ENCODE peak calls at places on chromosomes 3 and 15, in nine cellular contexts. Z, U, Y, A, K, P, V, Q and J are unnamed samples.

GRCh38 chr3:89380006-89380405 is 272.6 kb downstream of the EPHA3 start:
- DNase-seq in V (peak; percentile 1), Y (no peak), K (no peak), U (no peak), A (no peak), P (no peak), Q (no peak), Z (no peak), J (no peak)

GRCh38 chr15:66939451-66940023 is 125.9 kb upstream of the SMAD3 start:
- DNase-seq in Z (no peak), V (no peak), Q (no peak), Y (peak; percentile 52), P (peak; percentile 12), K (no peak), A (no peak), U (no peak), J (no peak)

GRCh38 chr15:41928637-41929620 is 35.1 kb upstream of the SPTBN5 start:
- DNase-seq in P (peak; percentile 66), Z (no peak), Q (peak; percentile 52), K (peak; percentile 34), U (peak; percentile 49), Y (no peak), A (peak; percentile 63), V (peak; percentile 38), J (peak; percentile 74)

GRCh38 chr3:55544219-55544618 is 57.1 kb upstream of the WNT5A start:
- DNase-seq in K (no peak), Z (no peak), U (no peak), Q (no peak), Y (no peak), V (no peak), P (no peak), A (no peak), J (no peak)

GRCh38 chr3:157067114-157067513 is 92.8 kb downstream of the CCNL1 start:
- DNase-seq in U (no peak), K (no peak), Q (no peak), Y (no peak), V (no peak), Z (no peak), P (no peak), A (no peak), J (no peak)

GRCh38 chr3:114525278-114525677 is 231.4 kb downstream of the TIGIT start:
- DNase-seq in Q (no peak), K (no peak), Y (no peak), P (no peak), U (no peak), V (no peak), Z (no peak), A (no peak), J (no peak)

GRCh38 chr15:90425726-90426346 is 37.8 kb downstream of the IQGAP1 start:
- DNase-seq in Y (no peak), P (no peak), U (no peak), Z (no peak), V (peak; percentile 20), K (no peak), A (no peak), Q (no peak), J (no peak)

GRCh38 chr3:45746974-45747622 is 49.2 kb downstream of the SLC6A20 start:
- DNase-seq in V (no peak), U (no peak), Z (no peak), Q (no peak), K (no peak), A (no peak), P (no peak), Y (no peak), J (no peak)

GRCh38 chr15:99324082-99324620 is 72.9 kb downstream of the LRRC28 start:
- DNase-seq in P (peak; percentile 36), K (no peak), U (peak; percentile 23), V (peak; percentile 76), Z (no peak), Y (no peak), A (no peak), Q (peak; percentile 43), J (no peak)

GRCh38 chr3:25621087-25621486 is 43.6 kb downstream of the TOP2B start:
- DNase-seq in Y (no peak), K (no peak), V (no peak), P (no peak), U (no peak), Q (no peak), Z (no peak), A (no peak), J (no peak)

GRCh38 chr3:8900065-8900464 is 63.2 kb downstream of the RAD18 start:
- DNase-seq in Y (no peak), P (no peak), U (no peak), Q (no peak), K (no peak), Z (no peak), A (no peak), V (peak; percentile 42), J (no peak)

GRCh38 chr3:184099806-184100686 is 3.2 kb downstream of the HTR3E start:
- DNase-seq in P (no peak), V (no peak), U (no peak), Z (no peak), Y (no peak), K (no peak), A (no peak), Q (no peak), J (no peak)

GRCh38 chr3:10992017-10992945 is at the start of gene SLC6A1:
- DNase-seq in K (no peak), U (peak; percentile 38), Q (no peak), Z (peak; percentile 49), V (no peak), P (no peak), Y (no peak), A (no peak), J (no peak)

GRCh38 chr3:85808750-85809149 is 850.0 kb downstream of the CADM2 start:
- DNase-seq in P (no peak), U (no peak), Y (no peak), Z (no peak), K (no peak), V (no peak), A (no peak), Q (no peak), J (no peak)

GRCh38 chr3:10292505-10293419 is at the start of gene GHRL:
- DNase-seq in Q (peak; percentile 66), A (no peak), K (peak; percentile 43), Z (peak; percentile 52), U (no peak), Y (no peak), V (no peak), P (no peak), J (no peak)

DNA sequence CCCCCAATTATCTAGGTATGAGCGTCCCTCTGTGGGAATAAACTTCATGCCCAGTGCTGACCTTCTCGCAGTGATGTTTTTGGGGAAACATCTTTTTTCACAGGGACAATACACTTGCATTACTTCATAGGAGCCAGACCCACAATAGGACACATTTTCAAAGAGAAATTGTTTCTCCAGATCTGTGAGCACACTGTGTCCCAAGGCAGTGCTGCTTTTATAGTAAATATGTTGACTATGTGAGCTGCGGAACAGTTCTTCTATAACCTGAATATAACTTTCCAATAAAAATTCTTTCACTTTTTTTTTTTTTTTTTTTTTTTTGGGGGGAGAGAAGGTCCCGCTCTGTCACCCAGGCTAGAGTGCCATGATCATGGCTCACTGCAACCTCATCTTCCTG is 17.4 kb upstream of the THSD4 start:
- DNase-seq in Y (no peak), K (no peak), A (no peak), P (no peak), U (no peak), V (no peak), Q (no peak), Z (no peak), J (no peak)
- H3K4me3 ChIP-seq in Y (no peak overlapping the region), K (no peak overlapping the region), A (no peak overlapping the region), P (no peak overlapping the region), U (no peak overlapping the region), V (no peak overlapping the region), Q (no peak overlapping the region), Z (no peak overlapping the region), J (no peak overlapping the region)

GRCh38 chr15:40336129-40337122 is 4.3 kb downstream of the CCDC9B start:
- DNase-seq in V (no peak), Q (no peak), U (no peak), P (no peak), K (no peak), Z (peak; percentile 38), Y (no peak), A (no peak), J (no peak)
- TF ChIP-seq CTCF in V (no peak), Q (peak; percentile 73), U (no peak), P (no peak), K (no peak), Z (peak; percentile 75), Y (no peak), A (no peak), J (no peak)

GRCh38 chr3:101223016-101223415 is 97.4 kb downstream of the IMPG2 start:
- DNase-seq in P (no peak), Q (no peak), K (no peak), A (no peak), Y (no peak), U (no peak), Z (no peak), V (no peak), J (no peak)
- H3K4me3 ChIP-seq in P (no peak overlapping the region), Q (no peak overlapping the region), K (no peak overlapping the region), A (no peak overlapping the region), Y (no peak overlapping the region), U (no peak overlapping the region), Z (no peak overlapping the region), V (no peak overlapping the region), J (no peak overlapping the region)

GRCh38 chr3:48918388-48919214 is at the start of gene ARIH2:
- DNase-seq in K (peak; percentile 95), P (peak; percentile 89), U (peak; percentile 95), V (peak; percentile 92), A (peak; percentile 93), Y (peak; percentile 96), Z (peak; percentile 88), Q (peak; percentile 96), J (peak; percentile 83)
- TF ChIP-seq CTCF in K (peak; percentile 8), P (no peak), U (peak; percentile 15), V (no peak), A (peak; percentile 32), Y (no peak), Z (peak; percentile 32), Q (no peak), J (no peak)

GRCh38 chr15:52783929-52784798 is 6.0 kb downstream of the ONECUT1 start:
- DNase-seq in V (no peak), Y (no peak), U (no peak), Q (peak; percentile 52), P (no peak), Z (peak; percentile 60), K (no peak), A (no peak), J (no peak)
- H3K4me3 ChIP-seq in V (no peak overlapping the region), Y (no peak overlapping the region), U (no peak overlapping the region), Q (no peak overlapping the region), P (no peak overlapping the region), Z (no peak overlapping the region), K (no peak overlapping the region), A (no peak overlapping the region), J (no peak overlapping the region)